ENCODE peak calls at places on chromosome 17, in four cellular contexts. One of them, this sample, is unnamed.

GRCh38 chr17:65573283-65573603 is 11.8 kb upstream of the AXIN2 start:
- DNase-seq in KBM-7: no peak
- DNase-seq in foreskin fibroblast: no peak
- DNase-seq in GM10248: no peak
- DNase-seq in this sample: peak; percentile 78

GRCh38 chr17:42132941-42133340 is 10.3 kb downstream of the HSPB9 start:
- DNase-seq in KBM-7: peak; percentile 73
- DNase-seq in foreskin fibroblast: peak; percentile 82
- DNase-seq in GM10248: no peak
- DNase-seq in this sample: no peak

GRCh38 chr17:81801327-81801726 is 2.6 kb upstream of the GCGR start:
- DNase-seq in KBM-7: no peak
- DNase-seq in foreskin fibroblast: no peak
- DNase-seq in GM10248: no peak
- DNase-seq in this sample: no peak

GRCh38 chr17:4533522-4534502 is 21.4 kb downstream of the MYBBP1A start:
- DNase-seq in KBM-7: no peak
- DNase-seq in foreskin fibroblast: no peak
- DNase-seq in GM10248: no peak
- DNase-seq in this sample: no peak

GRCh38 chr17:16068323-16068722 is 68.7 kb downstream of the TTC19 start:
- DNase-seq in KBM-7: no peak
- DNase-seq in foreskin fibroblast: no peak
- DNase-seq in GM10248: no peak
- DNase-seq in this sample: no peak

GRCh38 chr17:978110-979093 is 1.2 kb downstream of the NXN start:
- DNase-seq in KBM-7: peak; percentile 42
- DNase-seq in foreskin fibroblast: peak; percentile 74
- DNase-seq in GM10248: no peak
- DNase-seq in this sample: no peak

GRCh38 chr17:5329784-5330557 is 47.9 kb downstream of the RABEP1 start:
- DNase-seq in KBM-7: no peak
- DNase-seq in foreskin fibroblast: no peak
- DNase-seq in GM10248: peak; percentile 21
- DNase-seq in this sample: no peak

GRCh38 chr17:43125967-43126910 is 1.1 kb upstream of the BRCA1 start:
- DNase-seq in KBM-7: no peak
- DNase-seq in foreskin fibroblast: peak; percentile 22
- DNase-seq in GM10248: no peak
- DNase-seq in this sample: no peak

GRCh38 chr17:27233059-27233458 is 60.9 kb upstream of the WSB1 start:
- DNase-seq in KBM-7: no peak
- DNase-seq in foreskin fibroblast: no peak
- DNase-seq in GM10248: no peak
- DNase-seq in this sample: no peak

GRCh38 chr17:40021471-40021961 is 6.3 kb downstream of the CSF3 start:
- DNase-seq in KBM-7: no peak
- DNase-seq in foreskin fibroblast: peak; percentile 99
- DNase-seq in GM10248: no peak
- DNase-seq in this sample: no peak

GRCh38 chr17:12078791-12079190 is 58.1 kb downstream of the MAP2K4 start:
- DNase-seq in KBM-7: no peak
- DNase-seq in foreskin fibroblast: peak; percentile 66
- DNase-seq in GM10248: no peak
- DNase-seq in this sample: no peak

GRCh38 chr17:32621612-32622312 is 135.0 kb downstream of the CDK5R1 start:
- DNase-seq in KBM-7: peak; percentile 4
- DNase-seq in foreskin fibroblast: no peak
- DNase-seq in GM10248: no peak
- DNase-seq in this sample: no peak

GRCh38 chr17:2398655-2399571 is 1.9 kb downstream of the MNT start:
- DNase-seq in KBM-7: peak; percentile 49
- DNase-seq in foreskin fibroblast: peak; percentile 85
- DNase-seq in GM10248: no peak
- DNase-seq in this sample: no peak